ENCODE peak calls at places on chromosomes 13 and 19, in six cellular contexts. Y is IMR-90, S is neuronal stem cell, B is mesenchymal stem cell, L is H1, G is trophoblast cell. H is an unnamed sample. For H3K36me3, the result is how much of the 10 kb centered on the place peaks cover.

GRCh38 chr19:38556521-38557174 is 61.1 kb downstream of the MAP4K1 start:
- DNase-seq in Y (no peak), S (no peak), B (no peak), L (no peak), G (no peak), H (peak)

GRCh38 chr19:29561601-29562000 is 35.8 kb downstream of the VSTM2B start:
- DNase-seq in Y (no peak), S (no peak), B (no peak), L (no peak), G (no peak), H (no peak)

GRCh38 chr13:89163081-89163480 is 1491.9 kb downstream of the SLITRK5 start:
- DNase-seq in Y (no peak), S (no peak), B (no peak), L (no peak), G (peak), H (no peak)

GRCh38 chr19:15680923-15681322 is 8.0 kb downstream of the CYP4F12 start:
- DNase-seq in Y (no peak), S (no peak), B (no peak), L (no peak), G (no peak), H (no peak)

GRCh38 chr19:49019242-49019932 is 2.5 kb upstream of the LHB start:
- DNase-seq in Y (peak), S (no peak), B (no peak), L (peak), G (no peak), H (peak)

GRCh38 chr19:39842693-39843435 is 3.3 kb downstream of the FBL start:
- DNase-seq in Y (no peak), S (no peak), B (no peak), L (no peak), G (no peak), H (no peak)

GRCh38 chr13:50589139-50589538 is 254.4 kb downstream of the DLEU7 start:
- DNase-seq in Y (peak), S (no peak), B (peak), L (no peak), G (no peak), H (no peak)

GRCh38 chr19:10773969-10774368 is 56.1 kb downstream of the DNM2 start:
- DNase-seq in Y (no peak), S (no peak), B (no peak), L (no peak), G (peak), H (peak)

GRCh38 chr13:73902296-73902695 is 231.9 kb downstream of the KLF12 start:
- DNase-seq in Y (no peak), S (no peak), B (no peak), L (no peak), G (no peak), H (no peak)

GRCh38 chr13:44021422-44021821 is 141.7 kb downstream of the LACC1 start:
- DNase-seq in Y (no peak), S (no peak), B (no peak), L (no peak), G (no peak), H (no peak)

GRCh38 chr19:53101518-53101917 is 1.7 kb downstream of the ZNF160 start:
- DNase-seq in Y (peak), S (no peak), B (no peak), L (no peak), G (no peak), H (peak)

GRCh38 chr13:82438320-82438719 is 1444.0 kb downstream of the SLITRK1 start:
- DNase-seq in Y (no peak), S (no peak), B (no peak), L (no peak), G (no peak), H (no peak)

GRCh38 chr19:532578-533484 is 1.3 kb downstream of the CDC34 start:
- DNase-seq in Y (peak), S (no peak), B (peak), L (peak), G (peak), H (peak)

GRCh38 chr13:92188574-92188973 is 790.2 kb downstream of the GPC5 start:
- DNase-seq in Y (no peak), S (no peak), B (no peak), L (no peak), G (no peak), H (no peak)

GRCh38 chr13:23672616-23673015 is 102.4 kb downstream of the TNFRSF19 start:
- DNase-seq in Y (peak), S (no peak), B (no peak), L (no peak), G (no peak), H (no peak)

GRCh38 chr19:47230122-47230920 is 678 bp downstream of the BBC3 start:
- DNase-seq in Y (peak), S (no peak), B (peak), L (peak), G (no peak), H (peak)

GRCh38 chr19:4707322-4707721 is 16.3 kb downstream of the DPP9 start:
- DNase-seq in Y (no peak), S (no peak), B (no peak), L (no peak), G (no peak), H (no peak)

GRCh38 chr19:4709440-4710280 is 14.0 kb downstream of the DPP9 start:
- DNase-seq in Y (no peak), S (no peak), B (no peak), L (no peak), G (no peak), H (no peak)

GRCh38 chr19:4710281-4710600 is 13.4 kb downstream of the DPP9 start:
- DNase-seq in Y (no peak), S (no peak), B (no peak), L (no peak), G (no peak), H (no peak)

GRCh38 chr19:4705413-4706131 is 18.1 kb downstream of the DPP9 start:
- DNase-seq in Y (no peak), S (no peak), B (no peak), L (no peak), G (no peak), H (no peak)

GRCh38 chr19:4707956-4708650 is 15.5 kb downstream of the DPP9 start:
- DNase-seq in Y (peak), S (no peak), B (no peak), L (no peak), G (peak), H (no peak)
- H3K36me3 ChIP-seq in Y (half or more), S (under half), B (half or more), L (under half), G (half or more), H (under half)

GRCh38 chr19:55333870-55334269 is 5.8 kb upstream of the KMT5C start:
- DNase-seq in Y (no peak), S (no peak), B (no peak), L (no peak), G (no peak), H (no peak)
- H2BK120ac ChIP-seq in Y (no peak), S (no peak), B (no peak), L (no peak), G (no peak), H (no peak)

DNA sequence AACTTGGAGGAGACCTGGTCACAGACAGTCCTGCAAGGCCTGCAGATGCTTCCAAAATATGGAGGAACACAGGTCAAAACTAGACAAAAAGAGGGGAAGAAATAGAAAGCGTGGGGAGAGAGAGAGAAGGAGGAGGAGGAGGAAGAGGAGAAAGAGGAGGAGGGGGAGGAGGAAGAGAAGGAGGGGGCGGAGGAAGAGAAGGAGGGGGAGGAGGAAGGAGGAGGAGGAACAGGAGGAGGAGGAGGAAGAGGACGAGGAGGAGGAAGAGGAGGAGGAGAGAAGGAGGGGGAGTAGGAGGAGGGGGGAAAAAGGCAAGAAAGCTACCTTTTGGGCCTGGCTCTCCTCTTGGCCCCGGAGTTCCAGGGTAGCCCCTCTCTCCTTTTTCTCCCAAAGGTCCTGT is 105.8 kb downstream of the COL4A1 start:
- DNase-seq in Y (no peak), S (no peak), B (no peak), L (no peak), G (no peak), H (no peak)
- H3K36me3 ChIP-seq in Y (half or more), S (under half), B (half or more), L (under half), G (half or more), H (under half)

DNA sequence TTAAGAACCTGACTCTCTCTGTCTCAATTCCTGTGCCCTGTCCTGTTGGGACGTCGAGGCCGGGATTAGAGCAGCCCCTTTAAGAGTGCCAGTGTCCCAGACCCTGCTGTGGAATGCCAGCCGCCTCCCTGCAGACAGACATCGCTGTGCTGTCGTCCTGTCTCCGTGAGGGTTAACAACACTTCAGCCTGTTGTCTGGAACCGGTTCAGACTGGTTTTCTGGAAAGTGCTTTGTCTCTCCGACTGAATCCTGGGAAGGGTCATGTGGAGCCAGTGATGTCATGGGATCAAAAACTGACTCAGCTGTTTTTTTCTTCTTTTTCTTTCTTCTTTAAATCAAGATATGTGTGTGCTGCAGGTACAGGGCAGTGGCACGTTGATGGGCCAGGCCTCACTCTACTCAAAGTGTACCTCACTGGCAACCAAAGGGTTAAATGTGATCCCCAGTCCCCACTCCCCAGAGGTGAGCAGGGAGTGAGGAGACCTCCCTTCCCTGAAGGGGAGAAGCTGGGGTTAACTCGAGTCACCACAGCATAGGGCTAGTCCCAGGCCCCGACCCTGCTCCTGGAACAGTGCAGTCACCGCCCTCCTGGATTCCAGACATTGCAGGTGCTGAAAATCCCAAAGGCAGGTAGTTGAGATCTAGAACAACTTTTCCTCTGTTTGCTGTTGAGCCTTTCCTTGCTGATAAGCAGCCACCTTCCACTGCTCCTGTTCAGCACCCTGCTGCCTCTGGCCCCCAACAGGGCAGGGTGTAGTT is 50.8 kb downstream of the TSSK6 start:
- DNase-seq in Y (peak), S (peak), B (peak), L (no peak), G (peak), H (peak)
- H2BK120ac ChIP-seq in Y (peak), S (peak), B (peak), L (no peak), G (peak), H (no peak)

H was measured in mesendoderm.